ENCODE peak calls at places on chromosomes 4 and X, in seven cellular contexts. E is T-helper 1 cell; W is left lung; B is stimulated activated naive B cell treated with anti-CD40 and anti-IgM and Interleukin-4, amounts not matched to agents 10 μg/mL and 1 μg/mL and 100 μg/mL, for 72 hours; L is right lobe of liver; O is T-helper 2 cell; J is neural crest cell. H is an unnamed sample.
A peak's percentile ranks its signal among the peaks of the same experiment; 100 is the strongest.

GRCh38 chr4:88021824-88022223 is 14.4 kb downstream of the PKD2 start:
- DNase-seq in E (no peak), W (no peak), B (no peak), L (no peak), O (no peak), J (no peak), H (no peak)

GRCh38 chrX:53435997-53436396 is 1.8 kb upstream of the HSD17B10 start:
- DNase-seq in E (peak; percentile 39), W (peak; percentile 59), B (peak; percentile 52), L (peak; percentile 55), O (peak; percentile 50), J (peak; percentile 42), H (no peak)

GRCh38 chrX:41435708-41436107 is 11.4 kb upstream of the NYX start:
- DNase-seq in E (no peak), W (no peak), B (no peak), L (no peak), O (no peak), J (no peak), H (no peak)

GRCh38 chrX:153333821-153334653 is at the start of gene ZNF275:
- DNase-seq in E (peak; percentile 77), W (peak; percentile 75), B (peak; percentile 75), L (peak; percentile 83), O (peak; percentile 72), J (peak; percentile 66), H (peak; percentile 85)

GRCh38 chr4:15654556-15655222 is 468 bp downstream of the FBXL5 start:
- DNase-seq in E (no peak), W (peak; percentile 74), B (no peak), L (peak; percentile 69), O (peak; percentile 18), J (peak; percentile 40), H (peak; percentile 70)

GRCh38 chr4:14022428-14022827 is 394.9 kb upstream of the BOD1L1 start:
- DNase-seq in E (no peak), W (no peak), B (no peak), L (no peak), O (no peak), J (no peak), H (no peak)

GRCh38 chr4:53507671-53508286 is 83.5 kb downstream of the LNX1 start:
- DNase-seq in E (no peak), W (no peak), B (no peak), L (peak; percentile 77), O (no peak), J (no peak), H (peak; percentile 76)

GRCh38 chr4:54073481-54073880 is 9.1 kb upstream of the CHIC2 start:
- DNase-seq in E (no peak), W (no peak), B (no peak), L (no peak), O (no peak), J (no peak), H (no peak)

GRCh38 chr4:165737309-165737972 is 135.6 kb upstream of the TLL1 start:
- DNase-seq in E (no peak), W (no peak), B (no peak), L (no peak), O (no peak), J (no peak), H (no peak)

GRCh38 chrX:120769576-120770341 is 105.9 kb downstream of the CT47B1 start:
- DNase-seq in E (no peak), W (no peak), B (no peak), L (no peak), O (no peak), J (no peak), H (no peak)

GRCh38 chrX:40007136-40007535 is 90.6 kb downstream of the BCOR start:
- DNase-seq in E (no peak), W (no peak), B (no peak), L (no peak), O (no peak), J (no peak), H (no peak)

GRCh38 chr4:26093561-26093960 is 179.5 kb downstream of the SMIM20 start:
- DNase-seq in E (no peak), W (no peak), B (no peak), L (no peak), O (no peak), J (no peak), H (no peak)

GRCh38 chrX:13101439-13102139 is 57.2 kb upstream of the FAM9C start:
- DNase-seq in E (peak; percentile 36), W (peak; percentile 77), B (no peak), L (peak; percentile 61), O (peak; percentile 13), J (no peak), H (peak; percentile 71)

GRCh38 chr4:124936427-124936826 is 223.9 kb upstream of the ANKRD50 start:
- DNase-seq in E (no peak), W (peak; percentile 47), B (no peak), L (no peak), O (no peak), J (no peak), H (no peak)

GRCh38 chr4:99847362-99847976 is 30.8 kb downstream of the DAPP1 start:
- DNase-seq in E (no peak), W (no peak), B (peak; percentile 75), L (no peak), O (no peak), J (no peak), H (no peak)

GRCh38 chr4:1248262-1249147 is at the start of gene CTBP1:
- DNase-seq in E (peak; percentile 93), W (peak; percentile 76), B (peak; percentile 81), L (peak; percentile 86), O (peak; percentile 78), J (peak; percentile 73), H (peak; percentile 88)

GRCh38 chrX:19121466-19121865 is 802 bp downstream of the ADGRG2 start:
- DNase-seq in E (no peak), W (no peak), B (no peak), L (no peak), O (no peak), J (no peak), H (no peak)

H was measured in sciatic nerve.